ENCODE peak calls at places on chromosomes 7 and 10, in five cellular contexts. One of them, this sample, is unnamed.

GRCh38 chr10:93296151-93296550 is 186.0 kb downstream of the MYOF start:
- DNase-seq in aorta: no peak
- DNase-seq in brain microvascular endothelial cell: no peak
- DNase-seq in CD4-positive, CD25-positive, alpha-beta regulatory T cell: no peak
- DNase-seq in dorsolateral prefrontal cortex: no peak
- DNase-seq in this sample: no peak

GRCh38 chr7:68417659-68418058 is 1180.6 kb upstream of the AUTS2 start:
- DNase-seq in aorta: no peak
- DNase-seq in brain microvascular endothelial cell: no peak
- DNase-seq in CD4-positive, CD25-positive, alpha-beta regulatory T cell: no peak
- DNase-seq in dorsolateral prefrontal cortex: no peak
- DNase-seq in this sample: no peak

GRCh38 chr7:496528-497295 is 22.9 kb downstream of the PDGFA start:
- DNase-seq in aorta: peak
- DNase-seq in brain microvascular endothelial cell: no peak
- DNase-seq in CD4-positive, CD25-positive, alpha-beta regulatory T cell: no peak
- DNase-seq in dorsolateral prefrontal cortex: no peak
- DNase-seq in this sample: no peak

GRCh38 chr7:144853542-144853941 is 17.7 kb upstream of the TPK1 start:
- DNase-seq in aorta: no peak
- DNase-seq in brain microvascular endothelial cell: no peak
- DNase-seq in CD4-positive, CD25-positive, alpha-beta regulatory T cell: no peak
- DNase-seq in dorsolateral prefrontal cortex: no peak
- DNase-seq in this sample: no peak

GRCh38 chr10:113187066-113187777 is 237.2 kb downstream of the TCF7L2 start:
- DNase-seq in aorta: peak
- DNase-seq in brain microvascular endothelial cell: peak
- DNase-seq in CD4-positive, CD25-positive, alpha-beta regulatory T cell: no peak
- DNase-seq in dorsolateral prefrontal cortex: no peak
- DNase-seq in this sample: no peak

GRCh38 chr10:124670849-124671248 is 73.3 kb downstream of the FAM53B start:
- DNase-seq in aorta: no peak
- DNase-seq in brain microvascular endothelial cell: no peak
- DNase-seq in CD4-positive, CD25-positive, alpha-beta regulatory T cell: no peak
- DNase-seq in dorsolateral prefrontal cortex: peak
- DNase-seq in this sample: no peak

GRCh38 chr10:5632430-5632829 is 34.0 kb downstream of the ASB13 start:
- DNase-seq in aorta: no peak
- DNase-seq in brain microvascular endothelial cell: no peak
- DNase-seq in CD4-positive, CD25-positive, alpha-beta regulatory T cell: no peak
- DNase-seq in dorsolateral prefrontal cortex: no peak
- DNase-seq in this sample: no peak

GRCh38 chr7:33761440-33762080 is 143.8 kb upstream of the BMPER start:
- DNase-seq in aorta: no peak
- DNase-seq in brain microvascular endothelial cell: no peak
- DNase-seq in CD4-positive, CD25-positive, alpha-beta regulatory T cell: no peak
- DNase-seq in dorsolateral prefrontal cortex: no peak
- DNase-seq in this sample: no peak

GRCh38 chr10:68106656-68107055 is 2.6 kb upstream of the MYPN start:
- DNase-seq in aorta: no peak
- DNase-seq in brain microvascular endothelial cell: peak
- DNase-seq in CD4-positive, CD25-positive, alpha-beta regulatory T cell: no peak
- DNase-seq in dorsolateral prefrontal cortex: no peak
- DNase-seq in this sample: no peak
- H3K27ac ChIP-seq in aorta: no peak
- H3K27ac ChIP-seq in brain microvascular endothelial cell: peak
- H3K27ac ChIP-seq in CD4-positive, CD25-positive, alpha-beta regulatory T cell: no peak
- H3K27ac ChIP-seq in dorsolateral prefrontal cortex: no peak
- H3K27ac ChIP-seq in this sample: no peak

GRCh38 chr7:151079199-151079910 is 1.3 kb downstream of the FASTK start:
- DNase-seq in aorta: no peak
- DNase-seq in brain microvascular endothelial cell: no peak
- DNase-seq in CD4-positive, CD25-positive, alpha-beta regulatory T cell: no peak
- DNase-seq in dorsolateral prefrontal cortex: no peak
- DNase-seq in this sample: no peak
- H3K27ac ChIP-seq in aorta: no peak
- H3K27ac ChIP-seq in brain microvascular endothelial cell: no peak
- H3K27ac ChIP-seq in CD4-positive, CD25-positive, alpha-beta regulatory T cell: peak
- H3K27ac ChIP-seq in dorsolateral prefrontal cortex: peak
- H3K27ac ChIP-seq in this sample: peak

GRCh38 chr10:14543048-14543903 is 212.6 kb upstream of the FRMD4A start:
- DNase-seq in aorta: no peak
- DNase-seq in brain microvascular endothelial cell: peak
- DNase-seq in CD4-positive, CD25-positive, alpha-beta regulatory T cell: no peak
- DNase-seq in dorsolateral prefrontal cortex: no peak
- DNase-seq in this sample: no peak

GRCh38 chr10:14548474-14548873 is 217.8 kb upstream of the FRMD4A start:
- DNase-seq in aorta: no peak
- DNase-seq in brain microvascular endothelial cell: no peak
- DNase-seq in CD4-positive, CD25-positive, alpha-beta regulatory T cell: no peak
- DNase-seq in dorsolateral prefrontal cortex: no peak
- DNase-seq in this sample: no peak

GRCh38 chr10:14543904-14544210 is 213.1 kb upstream of the FRMD4A start:
- DNase-seq in aorta: no peak
- DNase-seq in brain microvascular endothelial cell: no peak
- DNase-seq in CD4-positive, CD25-positive, alpha-beta regulatory T cell: no peak
- DNase-seq in dorsolateral prefrontal cortex: no peak
- DNase-seq in this sample: no peak

GRCh38 chr10:14547826-14548225 is 217.1 kb upstream of the FRMD4A start:
- DNase-seq in aorta: no peak
- DNase-seq in brain microvascular endothelial cell: no peak
- DNase-seq in CD4-positive, CD25-positive, alpha-beta regulatory T cell: no peak
- DNase-seq in dorsolateral prefrontal cortex: no peak
- DNase-seq in this sample: no peak

DNA sequence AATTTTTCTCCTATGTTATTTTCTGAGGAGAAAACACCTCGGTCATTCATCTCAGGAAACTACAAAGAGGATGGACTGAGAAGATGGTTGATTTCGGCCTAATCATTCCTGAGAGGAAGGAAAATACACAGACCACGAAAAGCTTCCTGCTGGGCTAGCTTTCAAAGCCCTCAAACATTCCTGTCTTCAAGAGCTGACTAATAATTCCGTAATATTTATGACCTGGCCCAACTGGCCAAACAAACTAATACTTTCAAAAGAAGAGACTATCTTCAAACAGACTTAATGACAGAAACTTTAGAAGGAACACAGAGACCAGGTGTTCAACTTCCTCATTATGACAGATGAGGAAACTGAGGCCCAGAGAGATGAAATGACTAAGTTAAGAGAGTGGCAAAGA is 215.1 kb upstream of the FRMD4A start:
- DNase-seq in aorta: no peak
- DNase-seq in brain microvascular endothelial cell: peak
- DNase-seq in CD4-positive, CD25-positive, alpha-beta regulatory T cell: no peak
- DNase-seq in dorsolateral prefrontal cortex: no peak
- DNase-seq in this sample: no peak
- H3K27ac ChIP-seq in aorta: no peak
- H3K27ac ChIP-seq in brain microvascular endothelial cell: peak
- H3K27ac ChIP-seq in CD4-positive, CD25-positive, alpha-beta regulatory T cell: peak
- H3K27ac ChIP-seq in dorsolateral prefrontal cortex: peak
- H3K27ac ChIP-seq in this sample: no peak

GRCh38 chr7:131107343-131108211 is 220.1 kb upstream of the MKLN1 start:
- DNase-seq in aorta: peak
- DNase-seq in brain microvascular endothelial cell: peak
- DNase-seq in CD4-positive, CD25-positive, alpha-beta regulatory T cell: peak
- DNase-seq in dorsolateral prefrontal cortex: peak
- DNase-seq in this sample: peak
- H3K27ac ChIP-seq in aorta: peak
- H3K27ac ChIP-seq in brain microvascular endothelial cell: peak
- H3K27ac ChIP-seq in CD4-positive, CD25-positive, alpha-beta regulatory T cell: peak
- H3K27ac ChIP-seq in dorsolateral prefrontal cortex: peak
- H3K27ac ChIP-seq in this sample: peak

GRCh38 chr7:7156663-7157062 is 25.7 kb upstream of the C1GALT1 start:
- DNase-seq in aorta: no peak
- DNase-seq in brain microvascular endothelial cell: no peak
- DNase-seq in CD4-positive, CD25-positive, alpha-beta regulatory T cell: no peak
- DNase-seq in dorsolateral prefrontal cortex: no peak
- DNase-seq in this sample: no peak
- H3K27ac ChIP-seq in aorta: no peak
- H3K27ac ChIP-seq in brain microvascular endothelial cell: peak
- H3K27ac ChIP-seq in CD4-positive, CD25-positive, alpha-beta regulatory T cell: peak
- H3K27ac ChIP-seq in dorsolateral prefrontal cortex: no peak
- H3K27ac ChIP-seq in this sample: no peak

GRCh38 chr10:76432274-76433012 is 1001.0 kb downstream of the LRMDA start:
- DNase-seq in aorta: no peak
- DNase-seq in brain microvascular endothelial cell: peak
- DNase-seq in CD4-positive, CD25-positive, alpha-beta regulatory T cell: no peak
- DNase-seq in dorsolateral prefrontal cortex: no peak
- DNase-seq in this sample: peak
- H3K27ac ChIP-seq in aorta: peak
- H3K27ac ChIP-seq in brain microvascular endothelial cell: peak
- H3K27ac ChIP-seq in CD4-positive, CD25-positive, alpha-beta regulatory T cell: no peak
- H3K27ac ChIP-seq in dorsolateral prefrontal cortex: no peak
- H3K27ac ChIP-seq in this sample: peak

GRCh38 chr7:41313171-41313570 is 389.7 kb downstream of the INHBA start:
- DNase-seq in aorta: no peak
- DNase-seq in brain microvascular endothelial cell: no peak
- DNase-seq in CD4-positive, CD25-positive, alpha-beta regulatory T cell: no peak
- DNase-seq in dorsolateral prefrontal cortex: no peak
- DNase-seq in this sample: no peak

GRCh38 chr7:41319601-41320000 is 383.3 kb downstream of the INHBA start:
- DNase-seq in aorta: no peak
- DNase-seq in brain microvascular endothelial cell: no peak
- DNase-seq in CD4-positive, CD25-positive, alpha-beta regulatory T cell: no peak
- DNase-seq in dorsolateral prefrontal cortex: no peak
- DNase-seq in this sample: no peak

GRCh38 chr7:41315764-41316163 is 387.1 kb downstream of the INHBA start:
- DNase-seq in aorta: no peak
- DNase-seq in brain microvascular endothelial cell: no peak
- DNase-seq in CD4-positive, CD25-positive, alpha-beta regulatory T cell: no peak
- DNase-seq in dorsolateral prefrontal cortex: no peak
- DNase-seq in this sample: no peak

GRCh38 chr7:41312235-41312634 is 390.7 kb downstream of the INHBA start:
- DNase-seq in aorta: no peak
- DNase-seq in brain microvascular endothelial cell: no peak
- DNase-seq in CD4-positive, CD25-positive, alpha-beta regulatory T cell: no peak
- DNase-seq in dorsolateral prefrontal cortex: no peak
- DNase-seq in this sample: no peak

GRCh38 chr7:41316410-41316809 is 386.5 kb downstream of the INHBA start:
- DNase-seq in aorta: no peak
- DNase-seq in brain microvascular endothelial cell: peak
- DNase-seq in CD4-positive, CD25-positive, alpha-beta regulatory T cell: no peak
- DNase-seq in dorsolateral prefrontal cortex: no peak
- DNase-seq in this sample: no peak
- H3K27ac ChIP-seq in aorta: no peak
- H3K27ac ChIP-seq in brain microvascular endothelial cell: no peak
- H3K27ac ChIP-seq in CD4-positive, CD25-positive, alpha-beta regulatory T cell: no peak
- H3K27ac ChIP-seq in dorsolateral prefrontal cortex: no peak
- H3K27ac ChIP-seq in this sample: no peak

DNA sequence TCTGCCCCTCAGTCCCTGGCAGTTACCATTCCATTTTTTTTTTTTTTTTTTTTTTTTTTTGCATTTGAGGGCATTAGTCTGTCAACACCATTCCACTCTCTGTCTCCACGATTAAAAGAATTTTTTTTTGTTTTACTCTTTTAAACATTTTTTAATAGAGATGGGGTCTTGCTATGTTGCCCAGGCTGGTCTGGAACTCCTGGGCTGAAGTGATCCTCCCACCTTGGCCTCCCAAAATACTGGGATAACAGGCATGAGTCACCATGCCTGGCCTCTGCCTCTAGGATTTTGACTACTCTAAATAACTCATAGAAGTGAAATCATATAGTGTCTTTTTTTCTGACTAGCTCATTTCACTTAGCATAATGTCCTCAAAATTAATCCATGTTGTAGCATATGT is 16.5 kb upstream of the CLDN3 start:
- DNase-seq in aorta: no peak
- DNase-seq in brain microvascular endothelial cell: no peak
- DNase-seq in CD4-positive, CD25-positive, alpha-beta regulatory T cell: no peak
- DNase-seq in dorsolateral prefrontal cortex: no peak
- DNase-seq in this sample: no peak
- H3K27ac ChIP-seq in aorta: no peak
- H3K27ac ChIP-seq in brain microvascular endothelial cell: no peak
- H3K27ac ChIP-seq in CD4-positive, CD25-positive, alpha-beta regulatory T cell: no peak
- H3K27ac ChIP-seq in dorsolateral prefrontal cortex: no peak
- H3K27ac ChIP-seq in this sample: no peak

DNA sequence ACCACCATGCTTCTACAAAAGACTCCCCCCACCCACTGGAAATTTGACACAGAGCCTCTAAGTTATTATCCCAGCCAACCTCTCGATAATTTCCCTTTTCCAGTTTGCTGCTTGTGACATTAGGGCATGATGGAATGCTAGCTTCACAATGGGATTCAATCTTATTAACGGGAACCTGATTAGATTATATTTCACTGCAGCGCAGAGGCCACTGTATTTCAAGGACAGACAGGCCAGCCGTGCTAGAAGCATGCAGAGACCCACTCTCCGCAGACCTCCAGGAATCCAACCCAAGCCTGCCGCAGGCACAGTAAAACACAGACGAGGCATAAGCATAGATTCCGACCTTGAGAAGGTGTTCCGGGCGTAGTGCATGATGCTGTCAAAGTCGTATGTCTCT is 61.8 kb upstream of the OPALIN start:
- DNase-seq in aorta: no peak
- DNase-seq in brain microvascular endothelial cell: no peak
- DNase-seq in CD4-positive, CD25-positive, alpha-beta regulatory T cell: no peak
- DNase-seq in dorsolateral prefrontal cortex: no peak
- DNase-seq in this sample: no peak
- H3K27ac ChIP-seq in aorta: no peak
- H3K27ac ChIP-seq in brain microvascular endothelial cell: no peak
- H3K27ac ChIP-seq in CD4-positive, CD25-positive, alpha-beta regulatory T cell: no peak
- H3K27ac ChIP-seq in dorsolateral prefrontal cortex: no peak
- H3K27ac ChIP-seq in this sample: no peak

This sample was measured in coronary artery.